ENCODE peak calls at places on chromosomes 12 and 14, in five cellular contexts. I, S, K, J and N are unnamed samples.

GRCh38 chr14:44901696-44902095 is 60.1 kb downstream of the KLHL28 start:
- DNase-seq in I (no peak), S (no peak), K (no peak), J (no peak), N (no peak)

GRCh38 chr12:64142784-64143183 is 79.3 kb downstream of the KICS2 start:
- DNase-seq in I (peak), S (no peak), K (no peak), J (no peak), N (no peak)

GRCh38 chr12:30840715-30841114 is 85.8 kb upstream of the TSPAN11 start:
- DNase-seq in I (peak), S (no peak), K (no peak), J (no peak), N (no peak)

GRCh38 chr12:70043490-70044138 is 199.6 kb upstream of the CNOT2 start:
- DNase-seq in I (no peak), S (no peak), K (no peak), J (no peak), N (no peak)

GRCh38 chr14:80518173-80518572 is 306.9 kb upstream of the DIO2 start:
- DNase-seq in I (no peak), S (no peak), K (no peak), J (no peak), N (no peak)

GRCh38 chr12:128486951-128487350 is 220.0 kb downstream of the TMEM132C start:
- DNase-seq in I (no peak), S (no peak), K (no peak), J (no peak), N (no peak)

GRCh38 chr14:54690887-54691286 is 124.0 kb downstream of the SAMD4A start:
- DNase-seq in I (no peak), S (no peak), K (no peak), J (no peak), N (no peak)

GRCh38 chr12:6647083-6647604 is at the start of gene ACRBP:
- DNase-seq in I (peak), S (peak), K (peak), J (peak), N (peak)

GRCh38 chr12:11785722-11786121 is 136.2 kb downstream of the ETV6 start:
- DNase-seq in I (no peak), S (no peak), K (no peak), J (no peak), N (peak)

GRCh38 chr12:11978985-11979384 is 91.8 kb upstream of the BCL2L14 start:
- DNase-seq in I (no peak), S (no peak), K (no peak), J (no peak), N (no peak)

GRCh38 chr12:116982721-116983502 is 72.2 kb downstream of the FBXW8 start:
- DNase-seq in I (peak), S (peak), K (no peak), J (no peak), N (no peak)

GRCh38 chr14:77111021-77111420 is 13.0 kb downstream of the CIPC start:
- DNase-seq in I (peak), S (peak), K (no peak), J (no peak), N (no peak)

GRCh38 chr14:69631509-69631908 is 20.1 kb downstream of the SUSD6 start:
- DNase-seq in I (no peak), S (no peak), K (no peak), J (no peak), N (no peak)

GRCh38 chr14:58772814-58773620 is 135.3 kb downstream of the DACT1 start:
- DNase-seq in I (peak), S (no peak), K (peak), J (no peak), N (no peak)

GRCh38 chr12:103820881-103821489 is 20.0 kb downstream of the NT5DC3 start:
- DNase-seq in I (no peak), S (no peak), K (no peak), J (no peak), N (no peak)

GRCh38 chr12:24798335-24798734 is 150.6 kb downstream of the BCAT1 start:
- DNase-seq in I (no peak), S (no peak), K (no peak), J (no peak), N (no peak)

GRCh38 chr14:51446771-51447170 is 204.9 kb upstream of the FRMD6 start:
- DNase-seq in I (no peak), S (no peak), K (no peak), J (no peak), N (no peak)

GRCh38 chr12:25694072-25694471 is 141.0 kb upstream of the LMNTD1 start:
- DNase-seq in I (no peak), S (no peak), K (peak), J (no peak), N (no peak)

GRCh38 chr12:6953417-6954315 is 2.5 kb downstream of the PTPN6 start:
- DNase-seq in I (no peak), S (peak), K (no peak), J (peak), N (peak)

GRCh38 chr12:108297895-108298760 is 41.0 kb downstream of the CMKLR1 start:
- DNase-seq in I (no peak), S (no peak), K (no peak), J (no peak), N (no peak)

GRCh38 chr12:59626382-59626781 is 30.6 kb downstream of the SLC16A7 start:
- DNase-seq in I (no peak), S (no peak), K (no peak), J (no peak), N (no peak)

GRCh38 chr12:108635201-108635996 is 1.7 kb upstream of the SELPLG start:
- DNase-seq in I (peak), S (no peak), K (no peak), J (no peak), N (no peak)

GRCh38 chr12:7832059-7832696 is 40.5 kb downstream of the SLC2A14 start:
- DNase-seq in I (peak), S (no peak), K (peak), J (no peak), N (no peak)

GRCh38 chr12:93601591-93601990 is 29.1 kb downstream of the SOCS2 start:
- DNase-seq in I (no peak), S (no peak), K (no peak), J (no peak), N (no peak)

GRCh38 chr12:17264603-17265002 is 658.6 kb upstream of the LMO3 start:
- DNase-seq in I (no peak), S (no peak), K (no peak), J (no peak), N (no peak)

GRCh38 chr12:97936165-97936564 is 473.6 kb downstream of the RMST start:
- DNase-seq in I (no peak), S (no peak), K (no peak), J (no peak), N (no peak)

GRCh38 chr12:47442310-47442709 is 263.5 kb downstream of the RPAP3 start:
- DNase-seq in I (no peak), S (no peak), K (no peak), J (no peak), N (no peak)

GRCh38 chr12:89750821-89751227 is 42.2 kb upstream of the ATP2B1 start:
- DNase-seq in I (no peak), S (no peak), K (no peak), J (no peak), N (no peak)

GRCh38 chr12:12784116-12784515 is 1.3 kb upstream of the APOLD1 start:
- DNase-seq in I (no peak), S (no peak), K (no peak), J (no peak), N (no peak)

GRCh38 chr12:42474391-42474790 is 115.2 kb downstream of the PRICKLE1 start:
- DNase-seq in I (no peak), S (no peak), K (no peak), J (no peak), N (no peak)

GRCh38 chr12:75981773-75982564 is 49.6 kb downstream of the PHLDA1 start:
- DNase-seq in I (peak), S (no peak), K (no peak), J (peak), N (no peak)

GRCh38 chr12:89138048-89138852 is 214.1 kb downstream of the DUSP6 start:
- DNase-seq in I (no peak), S (no peak), K (no peak), J (no peak), N (no peak)

GRCh38 chr12:94208433-94208921 is 60.1 kb downstream of the PLXNC1 start:
- DNase-seq in I (no peak), S (no peak), K (no peak), J (no peak), N (no peak)

GRCh38 chr12:128463881-128464280 is 196.9 kb downstream of the TMEM132C start:
- DNase-seq in I (peak), S (no peak), K (no peak), J (no peak), N (no peak)

GRCh38 chr12:97276198-97276580 is 186.4 kb upstream of the RMST start:
- DNase-seq in I (peak), S (no peak), K (no peak), J (no peak), N (no peak)

GRCh38 chr12:68591716-68592437 is 18.8 kb upstream of the RAP1B start:
- DNase-seq in I (no peak), S (no peak), K (no peak), J (no peak), N (no peak)

GRCh38 chr12:111993290-111994150 is 19.4 kb downstream of the TMEM116 start:
- DNase-seq in I (no peak), S (no peak), K (no peak), J (no peak), N (no peak)
- H3K4me3 ChIP-seq in I (no peak), S (no peak), K (no peak), J (peak), N (no peak)

GRCh38 chr14:73240816-73241480 is 3.6 kb downstream of the PAPLN start:
- DNase-seq in I (no peak), S (peak), K (no peak), J (no peak), N (no peak)
- H3K4me3 ChIP-seq in I (no peak), S (no peak), K (no peak), J (no peak), N (no peak)

DNA sequence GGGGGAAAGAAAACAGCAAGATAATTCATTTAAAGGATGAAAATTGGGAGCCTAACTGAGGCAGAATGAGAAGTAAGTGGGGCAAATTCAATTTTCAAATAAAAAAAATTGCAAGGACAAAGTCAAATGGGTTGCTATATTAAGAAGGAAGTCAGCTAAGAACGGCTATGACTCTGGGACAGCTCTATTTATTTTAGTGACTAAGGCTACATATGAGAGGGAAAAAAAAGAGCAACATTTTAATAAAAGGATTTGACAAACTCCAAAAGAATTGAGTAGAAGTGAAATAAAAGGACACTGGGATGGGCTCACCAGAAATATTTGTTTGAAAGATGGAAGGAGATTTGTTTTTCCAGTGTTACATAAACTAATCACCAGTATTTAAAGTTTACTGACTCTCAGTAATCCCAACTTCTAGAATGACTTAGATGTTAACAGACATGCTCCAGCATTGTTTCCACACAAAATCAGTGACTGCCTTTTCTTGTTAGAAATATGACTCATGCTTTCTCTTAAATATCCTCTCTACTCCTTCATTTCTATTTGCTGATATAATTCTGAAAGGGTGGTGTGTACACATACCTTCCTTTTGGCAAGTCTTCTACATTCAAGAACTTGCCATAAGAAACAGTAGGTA is 198.5 kb downstream of the SLC25A21 start:
- DNase-seq in I (no peak), S (no peak), K (no peak), J (no peak), N (no peak)
- H3K4me3 ChIP-seq in I (no peak), S (no peak), K (no peak), J (no peak), N (no peak)

DNA sequence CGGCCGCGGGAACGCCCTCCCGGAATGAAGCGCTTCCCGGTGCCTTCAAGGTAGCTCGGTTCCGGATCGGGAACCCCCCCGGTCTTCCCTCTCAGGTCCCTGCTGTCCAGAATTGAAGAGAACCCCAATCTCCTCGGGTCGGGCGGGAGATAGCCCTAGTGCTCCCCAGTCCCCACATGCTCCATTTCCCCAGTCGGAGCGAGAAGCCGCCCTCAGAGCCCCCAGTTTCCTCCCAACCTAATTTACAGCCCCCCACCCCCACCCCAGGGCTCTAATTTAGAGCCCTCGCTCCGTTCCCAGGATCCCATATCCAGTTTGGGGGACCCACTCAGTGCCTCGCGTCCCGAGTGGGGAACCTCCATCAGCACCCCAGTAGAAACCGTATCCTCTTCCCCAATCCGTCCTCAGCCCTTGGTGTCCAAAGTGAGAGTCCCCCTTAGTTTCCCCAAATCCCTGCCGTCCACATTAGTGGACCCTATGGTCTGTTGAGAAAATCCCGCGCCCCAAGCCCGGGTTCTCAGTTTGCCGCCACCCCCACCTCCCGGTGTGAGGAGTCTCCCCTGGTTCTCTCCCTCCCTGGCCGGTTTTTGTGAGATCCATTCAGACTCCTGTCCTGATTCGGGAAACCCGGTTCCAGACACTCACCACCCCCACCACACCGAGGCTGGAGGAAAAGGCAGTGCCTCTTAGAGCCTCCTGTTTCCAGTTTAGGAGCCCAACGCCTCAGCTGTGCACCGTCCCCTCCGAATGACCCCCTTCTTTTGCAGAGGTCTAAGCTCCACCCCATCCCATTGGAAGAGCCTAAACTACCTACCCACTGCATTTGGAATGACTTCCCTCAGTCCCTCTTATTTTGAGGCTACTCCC is 745 bp upstream of the MSI1 start:
- DNase-seq in I (no peak), S (no peak), K (no peak), J (no peak), N (no peak)
- H3K4me3 ChIP-seq in I (peak), S (peak), K (peak), J (peak), N (no peak)